ENCODE peak calls at places on chromosomes 5 and 9, in nine cellular contexts. N, L, G, A, V, Y, X, K and F are unnamed samples.

GRCh38 chr5:167049043-167049663 is 1242.3 kb upstream of the WWC1 start:
- DNase-seq in A (no peak), N (no peak), X (peak; percentile 72), K (peak; percentile 32), V (no peak), Y (peak; percentile 24), L (peak; percentile 1), G (no peak), F (no peak)

GRCh38 chr5:24325306-24325832 is 319.4 kb downstream of the CDH10 start:
- DNase-seq in V (no peak), A (no peak), G (no peak), Y (no peak), X (no peak), K (no peak), L (no peak), N (no peak), F (no peak)

GRCh38 chr5:101783241-101784095 is 512.6 kb downstream of the SLCO4C1 start:
- DNase-seq in Y (no peak), K (no peak), N (no peak), V (no peak), G (no peak), A (no peak), X (no peak), L (no peak), F (no peak)

GRCh38 chr9:125541840-125542243 is 165.2 kb downstream of the MAPKAP1 start:
- DNase-seq in A (no peak), N (no peak), V (no peak), K (no peak), G (no peak), X (no peak), L (no peak), Y (no peak), F (no peak)

GRCh38 chr5:144421411-144421810 is 250.7 kb downstream of the KCTD16 start:
- DNase-seq in V (no peak), N (no peak), K (no peak), L (no peak), G (no peak), X (peak; percentile 2), A (peak; percentile 6), Y (peak; percentile 4), F (no peak)

GRCh38 chr5:17096975-17097695 is 120.3 kb upstream of the BASP1 start:
- DNase-seq in N (no peak), A (no peak), K (no peak), X (no peak), G (no peak), Y (no peak), V (no peak), L (no peak), F (no peak)

GRCh38 chr9:129400001-129400970 is 220.6 kb downstream of the C9orf50 start:
- DNase-seq in N (no peak), X (no peak), K (no peak), Y (no peak), L (no peak), G (no peak), A (no peak), V (no peak), F (no peak)

GRCh38 chr5:149782018-149782899 is 52.1 kb downstream of the PPARGC1B start:
- DNase-seq in V (no peak), G (no peak), L (no peak), Y (no peak), N (no peak), K (no peak), A (no peak), X (peak; percentile 49), F (no peak)

GRCh38 chr9:27799326-27799725 is 226.0 kb upstream of the C9orf72 start:
- DNase-seq in Y (no peak), V (no peak), G (no peak), N (no peak), A (no peak), L (no peak), K (no peak), X (no peak), F (no peak)

GRCh38 chr5:172795401-172795977 is 24.5 kb upstream of the DUSP1 start:
- DNase-seq in X (no peak), G (no peak), L (no peak), V (no peak), A (peak; percentile 94), N (no peak), Y (no peak), K (peak; percentile 72), F (peak; percentile 59)

GRCh38 chr5:9853309-9853708 is 223.2 kb upstream of the TAS2R1 start:
- DNase-seq in L (no peak), X (no peak), N (no peak), Y (no peak), G (no peak), K (no peak), A (no peak), V (no peak), F (no peak)

GRCh38 chr5:40688127-40688756 is 8.5 kb downstream of the PTGER4 start:
- DNase-seq in Y (peak; percentile 86), K (peak; percentile 87), X (peak; percentile 87), G (peak; percentile 86), V (peak; percentile 77), A (no peak), N (no peak), L (peak; percentile 92), F (peak; percentile 73)

GRCh38 chr5:14190194-14191164 is 47.3 kb downstream of the TRIO start:
- DNase-seq in V (no peak), K (no peak), Y (peak; percentile 84), A (peak; percentile 97), X (no peak), N (peak; percentile 97), L (no peak), G (no peak), F (no peak)

GRCh38 chr5:36200513-36200912 is 41.2 kb downstream of the NADK2 start:
- DNase-seq in N (no peak), Y (no peak), X (no peak), V (no peak), A (no peak), G (no peak), L (no peak), K (no peak), F (no peak)

GRCh38 chr9:131420913-131421312 is 27.0 kb downstream of the PRRC2B start:
- DNase-seq in Y (no peak), N (no peak), G (no peak), X (no peak), V (no peak), A (no peak), K (no peak), L (no peak), F (no peak)

GRCh38 chr5:128225245-128226030 is 141.9 kb downstream of the SLC12A2 start:
- DNase-seq in V (no peak), G (no peak), A (no peak), X (no peak), Y (no peak), L (no peak), N (no peak), K (no peak), F (no peak)

GRCh38 chr5:163503106-163504090 is 2.0 kb upstream of the MAT2B start:
- DNase-seq in L (peak; percentile 59), V (no peak), X (peak; percentile 79), N (no peak), Y (peak; percentile 55), K (peak; percentile 57), G (peak; percentile 20), A (no peak), F (peak; percentile 68)

GRCh38 chr9:83032065-83032625 is 30.8 kb downstream of the RASEF start:
- DNase-seq in G (no peak), K (peak; percentile 68), N (no peak), X (no peak), V (no peak), Y (no peak), A (no peak), L (no peak), F (no peak)

GRCh38 chr5:15886156-15886555 is 293.4 kb downstream of the MARCHF11 start:
- DNase-seq in V (no peak), A (no peak), L (no peak), Y (no peak), N (no peak), X (no peak), G (no peak), K (no peak), F (no peak)

GRCh38 chr9:131700765-131701433 is 39.0 kb downstream of the RAPGEF1 start:
- DNase-seq in A (no peak), K (no peak), X (no peak), L (no peak), G (no peak), V (no peak), Y (no peak), N (no peak), F (no peak)

GRCh38 chr5:59640411-59640810 is 253.1 kb downstream of the PDE4D start:
- DNase-seq in A (no peak), X (peak; percentile 31), Y (no peak), L (no peak), N (no peak), V (no peak), K (no peak), G (no peak), F (no peak)

GRCh38 chr9:3526903-3527652 is 1.3 kb upstream of the RFX3 start:
- DNase-seq in G (peak; percentile 15), A (no peak), V (peak; percentile 51), N (no peak), X (peak; percentile 57), K (no peak), L (peak; percentile 90), Y (no peak), F (peak; percentile 40)

GRCh38 chr5:112418412-112419049 is 546 bp downstream of the EPB41L4A start:
- DNase-seq in A (no peak), L (no peak), V (no peak), K (no peak), Y (no peak), X (no peak), G (no peak), N (no peak), F (no peak)